ENCODE peak calls at places on chromosomes 11 and 22, in six cellular contexts. D, S, K, X, O and B are unnamed samples.
A peak's percentile ranks its signal among the peaks of the same experiment; 100 is the strongest.

GRCh38 chr11:113238721-113239120 is 75.7 kb upstream of the TTC12 start:
- DNase-seq in D (no peak), S (no peak), O (no peak), X (no peak), K (no peak), B (no peak)

GRCh38 chr11:8459711-8460399 is 134.2 kb downstream of the STK33 start:
- DNase-seq in K (no peak), S (no peak), O (no peak), X (no peak), D (no peak), B (no peak)

GRCh38 chr22:49600891-49601431 is 226.7 kb downstream of the BRD1 start:
- DNase-seq in S (no peak), K (peak; percentile 9), X (no peak), D (no peak), O (no peak), B (no peak)

GRCh38 chr22:31550871-31551370 is 54.6 kb downstream of the SFI1 start:
- DNase-seq in X (no peak), S (no peak), D (no peak), O (no peak), K (no peak), B (no peak)

GRCh38 chr11:62443390-62444201 is 24.8 kb downstream of the SCGB1A1 start:
- DNase-seq in X (no peak), O (no peak), S (no peak), D (peak; percentile 85), K (no peak), B (no peak)

GRCh38 chr11:95788921-95789505 is 569 bp downstream of the FAM76B start:
- DNase-seq in O (peak; percentile 54), D (peak; percentile 56), X (no peak), K (peak; percentile 17), S (peak; percentile 3), B (peak; percentile 52)

GRCh38 chr22:19819911-19820879 is 34.5 kb downstream of the GNB1L start:
- DNase-seq in O (no peak), S (no peak), X (no peak), D (no peak), K (peak; percentile 8), B (no peak)

GRCh38 chr11:48366365-48366764 is at the start of gene OR4C5:
- DNase-seq in X (no peak), K (no peak), S (no peak), D (no peak), O (no peak), B (no peak)

GRCh38 chr11:41040474-41040873 is 419.0 kb downstream of the LRRC4C start:
- DNase-seq in S (no peak), D (no peak), X (no peak), O (no peak), K (no peak), B (no peak)

GRCh38 chr11:119148855-119149370 is at the start of gene ABCG4:
- DNase-seq in O (peak; percentile 9), D (peak; percentile 67), X (no peak), K (peak; percentile 24), S (no peak), B (no peak)